ENCODE peak calls at places on chromosomes 3 and 15, in five cellular contexts. One of them, this sample, is unnamed.

GRCh38 chr3:135926664-135927063 is 38.9 kb upstream of the PPP2R3A start:
- DNase-seq in effector CD4-positive, alpha-beta T cell: no peak
- DNase-seq in choroid plexus epithelial cell: no peak
- DNase-seq in cardiac fibroblast: no peak
- DNase-seq in glutamatergic neuron: no peak
- DNase-seq in this sample: no peak

GRCh38 chr3:5047764-5048163 is 68.5 kb downstream of the BHLHE40 start:
- DNase-seq in glutamatergic neuron: no peak
- DNase-seq in effector CD4-positive, alpha-beta T cell: no peak
- DNase-seq in cardiac fibroblast: no peak
- DNase-seq in choroid plexus epithelial cell: no peak
- DNase-seq in this sample: no peak

GRCh38 chr15:93144477-93145270 is 55.7 kb upstream of the RGMA start:
- DNase-seq in glutamatergic neuron: no peak
- DNase-seq in effector CD4-positive, alpha-beta T cell: no peak
- DNase-seq in cardiac fibroblast: no peak
- DNase-seq in choroid plexus epithelial cell: no peak
- DNase-seq in this sample: no peak

GRCh38 chr3:99896482-99896881 is 78.8 kb downstream of the CMSS1 start:
- DNase-seq in glutamatergic neuron: no peak
- DNase-seq in choroid plexus epithelial cell: no peak
- DNase-seq in cardiac fibroblast: no peak
- DNase-seq in effector CD4-positive, alpha-beta T cell: no peak
- DNase-seq in this sample: no peak

GRCh38 chr15:57373882-57374276 is 2.4 kb upstream of the CGNL1 start:
- DNase-seq in cardiac fibroblast: no peak
- DNase-seq in choroid plexus epithelial cell: no peak
- DNase-seq in effector CD4-positive, alpha-beta T cell: no peak
- DNase-seq in glutamatergic neuron: no peak
- DNase-seq in this sample: no peak

GRCh38 chr3:80564391-80564790 is 796.6 kb upstream of the ROBO1 start:
- DNase-seq in effector CD4-positive, alpha-beta T cell: no peak
- DNase-seq in choroid plexus epithelial cell: no peak
- DNase-seq in cardiac fibroblast: no peak
- DNase-seq in glutamatergic neuron: no peak
- DNase-seq in this sample: no peak

GRCh38 chr3:43958005-43958770 is 267.4 kb downstream of the ABHD5 start:
- DNase-seq in effector CD4-positive, alpha-beta T cell: no peak
- DNase-seq in glutamatergic neuron: no peak
- DNase-seq in choroid plexus epithelial cell: no peak
- DNase-seq in cardiac fibroblast: no peak
- DNase-seq in this sample: no peak

GRCh38 chr3:184042617-184043016 is 10.2 kb upstream of the HTR3C start:
- DNase-seq in cardiac fibroblast: no peak
- DNase-seq in effector CD4-positive, alpha-beta T cell: no peak
- DNase-seq in glutamatergic neuron: no peak
- DNase-seq in choroid plexus epithelial cell: no peak
- DNase-seq in this sample: no peak

GRCh38 chr15:57784081-57784488 is 77.6 kb downstream of the POLR2M start:
- DNase-seq in choroid plexus epithelial cell: peak
- DNase-seq in cardiac fibroblast: peak
- DNase-seq in effector CD4-positive, alpha-beta T cell: no peak
- DNase-seq in glutamatergic neuron: no peak
- DNase-seq in this sample: no peak

GRCh38 chr3:52782412-52783210 is 5.2 kb downstream of the ITIH1 start:
- DNase-seq in cardiac fibroblast: no peak
- DNase-seq in glutamatergic neuron: no peak
- DNase-seq in choroid plexus epithelial cell: no peak
- DNase-seq in effector CD4-positive, alpha-beta T cell: no peak
- DNase-seq in this sample: peak

GRCh38 chr3:133209871-133210550 is 171.8 kb downstream of the TMEM108 start:
- DNase-seq in effector CD4-positive, alpha-beta T cell: no peak
- DNase-seq in choroid plexus epithelial cell: no peak
- DNase-seq in cardiac fibroblast: peak
- DNase-seq in glutamatergic neuron: no peak
- DNase-seq in this sample: no peak

GRCh38 chr15:96312641-96313335 is 17.7 kb upstream of the NR2F2 start:
- DNase-seq in choroid plexus epithelial cell: no peak
- DNase-seq in glutamatergic neuron: no peak
- DNase-seq in effector CD4-positive, alpha-beta T cell: no peak
- DNase-seq in cardiac fibroblast: peak
- DNase-seq in this sample: no peak

GRCh38 chr3:53523346-53523745 is 28.9 kb downstream of the CACNA1D start:
- DNase-seq in glutamatergic neuron: no peak
- DNase-seq in choroid plexus epithelial cell: no peak
- DNase-seq in cardiac fibroblast: no peak
- DNase-seq in effector CD4-positive, alpha-beta T cell: no peak
- DNase-seq in this sample: no peak